ENCODE peak calls at places on chromosomes 3 and 15, in four cellular contexts. W, B, V and X are unnamed samples.

GRCh38 chr3:44669760-44670159 is 21.2 kb downstream of the ZNF35 start:
- DNase-seq in W (no peak), B (no peak), V (no peak), X (no peak)

GRCh38 chr3:114362815-114363214 is 69.0 kb downstream of the TIGIT start:
- DNase-seq in W (no peak), B (no peak), V (no peak), X (no peak)

GRCh38 chr3:110069641-110070538 is 732.5 kb upstream of the DPPA4 start:
- DNase-seq in W (no peak), B (no peak), V (no peak), X (no peak)

GRCh38 chr3:11415099-11415498 is 142.9 kb downstream of the ATG7 start:
- DNase-seq in W (no peak), B (no peak), V (no peak), X (no peak)

GRCh38 chr15:31080618-31081017 is 20.9 kb downstream of the TRPM1 start:
- DNase-seq in W (peak), B (no peak), V (peak), X (no peak)

GRCh38 chr3:124117486-124117885 is 125.6 kb upstream of the ROPN1 start:
- DNase-seq in W (no peak), B (no peak), V (no peak), X (no peak)

GRCh38 chr3:128383316-128384235 is 83.1 kb downstream of the DNAJB8 start:
- DNase-seq in W (no peak), B (no peak), V (no peak), X (no peak)

GRCh38 chr15:91040851-91041250 is 18.5 kb upstream of the VPS33B start:
- DNase-seq in W (no peak), B (no peak), V (no peak), X (no peak)

GRCh38 chr15:78212546-78213424 is 21.6 kb downstream of the ACSBG1 start:
- DNase-seq in W (peak), B (peak), V (no peak), X (no peak)

GRCh38 chr15:84762840-84763572 is 14.6 kb downstream of the ZNF592 start:
- DNase-seq in W (no peak), B (no peak), V (no peak), X (no peak)

GRCh38 chr3:119388577-119388976 is 74.8 kb downstream of the TMEM39A start:
- DNase-seq in W (no peak), B (no peak), V (no peak), X (no peak)

GRCh38 chr3:167772992-167773391 is 37.5 kb downstream of the SERPINI1 start:
- DNase-seq in W (no peak), B (no peak), V (no peak), X (no peak)

GRCh38 chr3:179355996-179356395 is 8.5 kb downstream of the MFN1 start:
- DNase-seq in W (no peak), B (no peak), V (no peak), X (no peak)

GRCh38 chr3:190385835-190386688 is 1.9 kb upstream of the CLDN16 start:
- DNase-seq in W (no peak), B (peak), V (no peak), X (no peak)

GRCh38 chr15:36734366-36734765 is 154.9 kb downstream of the CDIN1 start:
- DNase-seq in W (no peak), B (no peak), V (no peak), X (no peak)

GRCh38 chr3:194888916-194889315 is 203.2 kb downstream of the FAM43A start:
- DNase-seq in W (no peak), B (no peak), V (no peak), X (no peak)

GRCh38 chr3:65483475-65483874 is 555.2 kb downstream of the MAGI1 start:
- DNase-seq in W (no peak), B (no peak), V (no peak), X (no peak)

GRCh38 chr3:10023587-10024310 is 2.5 kb upstream of the FANCD2 start:
- DNase-seq in W (peak), B (no peak), V (no peak), X (no peak)

GRCh38 chr15:50487287-50487686 is 59.2 kb downstream of the USP50 start:
- DNase-seq in W (no peak), B (no peak), V (no peak), X (no peak)

GRCh38 chr3:141368062-141368924 is at the start of gene ZBTB38:
- DNase-seq in W (peak), B (peak), V (peak), X (peak)

GRCh38 chr3:26108846-26109489 is 319.1 kb downstream of the OXSM start:
- DNase-seq in W (no peak), B (no peak), V (no peak), X (no peak)

DNA sequence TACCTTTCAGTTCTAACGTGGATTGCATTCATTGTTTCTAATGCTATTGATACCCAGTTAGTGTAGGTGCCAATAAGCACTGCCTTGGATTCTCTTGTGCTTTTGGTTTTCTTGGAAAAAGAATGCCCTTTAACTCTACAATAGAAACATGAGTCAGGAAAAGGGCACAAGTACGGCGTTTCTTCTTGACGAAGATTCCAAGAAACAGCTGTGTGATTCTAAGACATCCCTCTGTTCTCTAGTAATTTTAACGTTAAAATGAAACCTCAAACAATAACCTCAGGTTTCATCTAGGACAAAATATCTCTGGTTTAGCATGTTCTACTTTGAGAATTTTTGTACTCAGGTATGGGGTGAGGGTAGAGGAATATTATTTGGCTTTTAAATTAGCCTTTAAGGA is 540.5 kb upstream of the ATP11B start:
- DNase-seq in W (no peak), B (no peak), V (no peak), X (no peak)
- TF ChIP-seq CTCF in W (no peak), B (no peak), V (no peak), X (no peak)

GRCh38 chr15:57245130-57245529 is 131.2 kb upstream of the CGNL1 start:
- DNase-seq in W (no peak), B (no peak), V (no peak), X (no peak)
- TF ChIP-seq CTCF in W (no peak), B (no peak), V (no peak), X (no peak)

GRCh38 chr3:176510097-176510496 is 687.2 kb downstream of the TBL1XR1 start:
- DNase-seq in W (no peak), B (no peak), V (no peak), X (no peak)
- TF ChIP-seq CTCF in W (no peak), B (no peak), V (no peak), X (no peak)

DNA sequence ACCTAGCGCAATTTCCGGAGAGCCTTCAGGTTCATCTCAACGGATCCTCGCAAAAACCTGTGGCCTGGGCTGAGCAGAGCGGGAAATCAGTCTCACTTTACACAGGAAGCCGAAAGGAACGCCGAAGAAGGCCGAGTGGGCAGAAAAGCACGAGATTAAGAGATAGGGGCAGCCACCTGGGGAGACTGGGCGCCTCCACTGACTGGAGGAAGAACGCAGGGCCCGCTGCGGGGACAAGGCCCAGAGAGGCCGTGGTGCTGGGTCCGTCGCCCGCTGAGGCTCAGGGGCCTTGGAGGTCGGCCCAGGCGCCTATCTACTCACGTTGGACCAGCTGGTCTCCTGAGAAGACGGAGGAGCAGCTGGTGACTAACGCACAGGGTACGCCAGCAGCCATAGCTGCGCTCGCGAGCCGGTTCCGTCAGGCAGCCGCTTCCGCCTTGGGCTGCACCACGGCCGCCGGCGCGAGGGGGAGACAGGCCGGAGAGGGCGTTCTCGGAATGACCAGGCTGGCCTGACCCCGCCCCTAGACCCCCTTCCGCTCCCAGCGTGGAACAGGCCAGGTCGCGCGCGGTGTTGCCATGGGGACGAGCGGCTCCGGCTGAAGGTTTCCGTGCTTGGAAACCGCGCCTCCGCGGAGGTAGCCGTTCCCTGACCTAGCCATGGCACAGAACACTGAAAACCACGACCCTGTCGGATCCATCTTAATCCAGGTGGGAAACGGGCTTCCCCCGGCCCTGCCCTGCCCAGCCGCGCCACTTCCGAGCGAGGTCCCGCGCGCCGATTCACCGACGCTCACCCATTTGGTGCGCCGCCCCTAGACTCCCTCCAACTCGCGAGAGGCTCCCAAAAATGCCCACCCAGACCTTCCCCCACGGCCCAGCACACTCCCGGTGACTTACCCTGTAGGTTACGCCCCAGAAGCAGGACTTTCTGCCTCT is at the start of the genes AAGAB and IQCH:
- DNase-seq in W (peak), B (peak), V (peak), X (peak)
- TF ChIP-seq CTCF in W (no peak), B (no peak), V (no peak), X (peak)

DNA sequence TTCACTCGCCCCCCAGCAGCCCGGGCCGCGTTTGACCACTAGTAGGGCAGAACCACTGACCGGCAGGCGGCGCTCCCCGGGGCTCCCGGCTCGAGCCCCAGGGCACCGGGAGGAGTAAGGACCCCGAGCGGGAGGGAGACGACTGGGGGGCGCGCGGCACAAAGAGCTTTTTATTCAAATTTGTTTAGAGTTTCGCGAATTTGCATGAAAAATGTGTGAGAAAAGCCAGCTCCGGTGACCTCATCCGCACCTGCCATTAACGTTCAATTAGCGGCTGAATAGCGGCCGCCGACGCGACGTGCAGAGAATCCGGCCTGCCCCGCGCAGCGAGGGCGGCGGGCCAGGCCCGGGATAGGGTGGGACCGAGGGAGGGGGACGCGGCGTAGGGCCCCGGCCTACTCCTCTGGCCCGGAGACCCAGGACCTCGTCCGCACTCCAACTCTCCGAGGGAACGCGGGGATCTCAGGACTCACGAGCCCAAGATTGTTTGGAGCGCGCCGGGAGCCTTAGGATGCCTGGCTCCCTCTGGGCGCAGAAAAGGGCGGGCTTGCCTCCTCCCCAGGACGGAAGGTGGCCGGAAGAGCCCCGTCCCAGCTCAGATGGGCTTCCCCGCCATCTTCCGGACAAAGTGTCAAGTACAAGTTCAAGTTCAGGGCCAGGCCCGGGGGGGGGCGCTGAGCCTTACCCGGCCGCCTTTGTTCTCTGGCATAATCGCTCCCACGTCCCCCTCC is 64.9 kb upstream of the POLG start:
- DNase-seq in W (peak), B (no peak), V (no peak), X (no peak)
- TF ChIP-seq CTCF in W (peak), B (peak), V (peak), X (peak)

GRCh38 chr3:82165266-82165665 is 403.8 kb upstream of the GBE1 start:
- DNase-seq in W (no peak), B (no peak), V (no peak), X (no peak)

DNA sequence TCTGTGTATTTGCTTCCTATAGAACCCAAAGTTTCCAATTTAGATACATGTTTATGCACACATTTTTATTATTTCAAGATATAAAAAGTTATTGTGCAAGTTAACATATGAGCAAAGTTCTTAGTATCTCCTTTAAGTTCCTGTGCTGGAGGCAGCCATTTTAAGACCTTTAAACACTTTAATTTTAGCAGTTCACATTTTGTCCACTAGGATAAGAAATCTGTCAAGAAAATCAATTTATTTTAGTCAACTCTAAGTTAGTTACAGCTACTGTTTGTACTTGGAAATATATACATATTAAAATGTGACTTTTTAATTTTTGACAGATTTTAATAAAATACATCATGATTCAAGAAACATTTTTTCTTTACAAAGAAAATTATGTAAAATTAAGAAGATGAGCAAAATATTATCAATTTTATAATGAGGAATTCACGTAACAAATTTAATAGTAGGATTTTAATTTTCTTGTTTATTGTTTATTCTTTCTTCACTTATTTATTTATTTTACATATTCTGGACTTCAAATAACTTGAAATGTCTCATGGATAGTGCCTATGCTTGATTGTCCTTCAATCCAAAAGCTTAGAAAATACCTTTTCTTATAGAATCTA is 402.6 kb upstream of the GBE1 start:
- DNase-seq in W (no peak), B (no peak), V (no peak), X (no peak)
- TF ChIP-seq CTCF in W (peak), B (no peak), V (no peak), X (peak)